ENCODE peak calls at places on chromosomes 6 and 20, in seven cellular contexts. E is endodermal cell; L is heart left ventricle; U is CD4-positive, alpha-beta T cell; C is lung; N is caudate nucleus; G is AG04450. O is an unnamed sample.

GRCh38 chr6:17042422-17043147 is 59.3 kb upstream of the STMND1 start:
- DNase-seq in E (peak), L (peak), U (no peak), C (no peak), N (no peak), G (no peak), O (peak)

GRCh38 chr6:109579361-109579760 is 96.3 kb upstream of the ZBTB24 start:
- DNase-seq in E (no peak), L (no peak), U (no peak), C (no peak), N (no peak), G (no peak), O (no peak)

GRCh38 chr20:58081842-58082241 is 146.6 kb downstream of the ANKRD60 start:
- DNase-seq in E (no peak), L (no peak), U (no peak), C (no peak), N (no peak), G (no peak), O (no peak)

GRCh38 chr6:31345026-31345730 is 11.8 kb downstream of the HLA-B start:
- DNase-seq in E (peak), L (no peak), U (no peak), C (no peak), N (no peak), G (no peak), O (no peak)

GRCh38 chr20:49768204-49769124 is 44.2 kb upstream of the SLC9A8 start:
- DNase-seq in E (peak), L (peak), U (no peak), C (peak), N (no peak), G (peak), O (peak)

GRCh38 chr20:19756756-19757486 is 1.1 kb upstream of the RIN2 start:
- DNase-seq in E (no peak), L (no peak), U (no peak), C (no peak), N (no peak), G (no peak), O (no peak)

GRCh38 chr6:68911811-68912210 is 276.7 kb downstream of the ADGRB3 start:
- DNase-seq in E (no peak), L (no peak), U (no peak), C (no peak), N (no peak), G (no peak), O (no peak)

GRCh38 chr20:49579195-49579594 is 11.3 kb upstream of the PTGIS start:
- DNase-seq in E (no peak), L (no peak), U (no peak), C (no peak), N (no peak), G (no peak), O (no peak)

GRCh38 chr6:24584390-24584735 is 61.6 kb downstream of the KIAA0319 start:
- DNase-seq in E (no peak), L (no peak), U (no peak), C (no peak), N (no peak), G (no peak), O (no peak)

GRCh38 chr20:7410150-7410549 is 530.1 kb downstream of the HAO1 start:
- DNase-seq in E (no peak), L (no peak), U (no peak), C (no peak), N (no peak), G (no peak), O (no peak)

GRCh38 chr6:128570439-128571063 is 50.2 kb upstream of the PTPRK start:
- DNase-seq in E (no peak), L (no peak), U (no peak), C (no peak), N (no peak), G (no peak), O (no peak)

GRCh38 chr6:121437861-121438651 is 2.6 kb downstream of the GJA1 start:
- DNase-seq in E (peak), L (peak), U (no peak), C (peak), N (no peak), G (no peak), O (peak)

GRCh38 chr20:57287901-57288300 is 21.5 kb upstream of the BMP7 start:
- DNase-seq in E (no peak), L (no peak), U (no peak), C (no peak), N (no peak), G (no peak), O (no peak)

GRCh38 chr20:53581444-53582311 is 12.0 kb downstream of the ZNF217 start:
- DNase-seq in E (no peak), L (no peak), U (no peak), C (peak), N (no peak), G (no peak), O (no peak)

GRCh38 chr6:159654483-159655098 is 38.5 kb downstream of the SOD2 start:
- DNase-seq in E (no peak), L (no peak), U (no peak), C (no peak), N (no peak), G (peak), O (peak)

GRCh38 chr6:18327621-18328548 is 59.3 kb upstream of the RNF144B start:
- DNase-seq in E (peak), L (peak), U (no peak), C (peak), N (no peak), G (no peak), O (no peak)

GRCh38 chr20:34315236-34315635 is 12.1 kb upstream of the AHCY start:
- DNase-seq in E (no peak), L (no peak), U (no peak), C (no peak), N (no peak), G (no peak), O (no peak)
- H3K27ac ChIP-seq in E (no peak), L (no peak), U (no peak), C (no peak), N (no peak), G (no peak), O (no peak)

GRCh38 chr6:142838821-142839685 is 105.9 kb downstream of the HIVEP2 start:
- DNase-seq in E (no peak), L (no peak), U (no peak), C (no peak), N (no peak), G (no peak), O (no peak)
- H3K27ac ChIP-seq in E (no peak), L (no peak), U (peak), C (peak), N (no peak), G (no peak), O (no peak)

GRCh38 chr6:43956478-43956877 is 170.8 kb downstream of the MRPL14 start:
- DNase-seq in E (no peak), L (no peak), U (no peak), C (no peak), N (no peak), G (no peak), O (no peak)
- H3K27ac ChIP-seq in E (no peak), L (no peak), U (no peak), C (no peak), N (no peak), G (no peak), O (no peak)

GRCh38 chr20:14972256-14972655 is 634.8 kb upstream of the FLRT3 start:
- DNase-seq in E (no peak), L (no peak), U (no peak), C (no peak), N (no peak), G (no peak), O (no peak)

GRCh38 chr20:14972690-14973089 is 635.3 kb upstream of the FLRT3 start:
- DNase-seq in E (no peak), L (no peak), U (no peak), C (no peak), N (no peak), G (no peak), O (no peak)
- H3K27ac ChIP-seq in E (no peak), L (no peak), U (no peak), C (no peak), N (no peak), G (no peak), O (no peak)

DNA sequence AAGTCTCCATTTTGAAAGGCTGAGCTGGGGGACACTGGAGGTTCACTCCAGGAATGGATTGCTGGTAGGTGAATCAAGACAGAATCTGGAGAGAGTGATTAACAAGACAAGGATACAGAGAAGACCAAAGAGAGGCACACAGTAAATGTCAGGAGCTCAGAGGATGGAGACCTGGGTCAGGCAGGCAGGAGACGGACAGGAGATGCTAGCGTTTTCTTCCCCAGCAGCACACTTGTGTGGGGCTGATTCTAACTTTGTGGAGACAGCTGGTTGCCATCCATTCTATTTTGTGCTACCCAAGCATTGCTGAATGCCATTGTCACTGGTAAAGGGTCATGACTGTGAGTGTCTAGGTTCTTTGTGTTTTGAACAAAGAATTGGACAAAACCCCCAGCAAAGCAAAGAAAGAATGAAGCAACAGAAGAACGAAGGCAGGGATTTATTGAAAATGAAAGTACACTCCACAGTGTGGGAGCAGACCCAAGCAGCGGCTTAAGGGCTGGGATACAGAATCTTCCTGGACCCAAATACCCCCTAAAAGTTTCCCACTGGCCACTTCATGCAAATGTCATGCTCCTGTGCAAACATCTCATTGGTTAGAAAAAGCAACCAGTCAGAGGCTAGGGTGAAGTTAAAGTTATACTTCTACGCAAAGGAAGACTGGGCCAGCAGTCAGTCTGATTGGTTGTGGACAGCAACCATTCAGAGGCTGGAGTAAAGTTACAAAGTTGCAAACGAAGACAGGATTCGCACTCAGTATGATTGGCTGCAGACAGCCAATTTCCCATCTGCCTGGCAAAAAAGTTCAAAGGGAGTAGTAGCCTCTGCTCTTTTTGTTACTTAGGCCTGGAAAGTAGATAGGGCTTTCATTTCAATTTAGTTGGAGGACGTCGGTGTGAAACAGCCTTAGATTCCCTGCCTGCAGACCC is 17.5 kb downstream of the PTK7 start:
- DNase-seq in E (no peak), L (no peak), U (no peak), C (peak), N (no peak), G (no peak), O (peak)
- H3K27ac ChIP-seq in E (peak), L (no peak), U (no peak), C (no peak), N (no peak), G (peak), O (peak)

O was measured in SJSA1.